ENCODE peak calls at places on chromosomes 11 and 22, in eight cellular contexts. Q is breast epithelium, K is heart left ventricle, W is IMR-90, G is transverse colon, T is sigmoid colon, S is lower leg skin, L is GM12878. D is an unnamed sample.

GRCh38 chr11:88293931-88294330 is 43.6 kb downstream of the CTSC start:
- DNase-seq in Q (no peak), K (no peak), W (peak), G (no peak), T (no peak), S (no peak), L (no peak), D (no peak)

GRCh38 chr11:1084561-1085439 is 10.1 kb downstream of the MUC2 start:
- DNase-seq in Q (no peak), K (peak), W (no peak), G (no peak), T (peak), S (no peak), L (no peak), D (no peak)

GRCh38 chr11:110198031-110198729 is 98.2 kb downstream of the RDX start:
- DNase-seq in Q (no peak), K (no peak), W (peak), G (no peak), T (no peak), S (peak), L (no peak), D (no peak)

GRCh38 chr11:130037881-130038601 is 31.7 kb upstream of the APLP2 start:
- DNase-seq in Q (no peak), K (no peak), W (no peak), G (no peak), T (no peak), S (no peak), L (no peak), D (no peak)

GRCh38 chr11:47234669-47235075 is 13.9 kb downstream of the ACP2 start:
- DNase-seq in Q (peak), K (peak), W (peak), G (peak), T (peak), S (no peak), L (no peak), D (no peak)

GRCh38 chr11:62710001-62710345 is 2.5 kb downstream of the GNG3 start:
- DNase-seq in Q (no peak), K (no peak), W (no peak), G (no peak), T (peak), S (no peak), L (no peak), D (no peak)

GRCh38 chr22:28904211-28904808 is 20.9 kb downstream of the ZNRF3 start:
- DNase-seq in Q (peak), K (no peak), W (peak), G (no peak), T (no peak), S (peak), L (no peak), D (no peak)

GRCh38 chr22:44541671-44542319 is 43.8 kb upstream of the RTL6 start:
- DNase-seq in Q (no peak), K (no peak), W (no peak), G (no peak), T (peak), S (peak), L (no peak), D (no peak)

GRCh38 chr11:61534025-61534900 is 25.7 kb downstream of the LRRC10B start:
- DNase-seq in Q (no peak), K (no peak), W (no peak), G (peak), T (no peak), S (no peak), L (no peak), D (no peak)

GRCh38 chr22:42670921-42671709 is 21.9 kb upstream of the CYB5R3 start:
- DNase-seq in Q (no peak), K (no peak), W (no peak), G (peak), T (no peak), S (no peak), L (no peak), D (no peak)

GRCh38 chr11:1226226-1226961 is 3.5 kb downstream of the MUC5B start:
- DNase-seq in Q (no peak), K (peak), W (no peak), G (peak), T (peak), S (peak), L (no peak), D (no peak)

GRCh38 chr11:72227316-72228228 is 3.0 kb downstream of the INPPL1 start:
- DNase-seq in Q (peak), K (no peak), W (peak), G (no peak), T (peak), S (peak), L (no peak), D (no peak)

GRCh38 chr22:50030315-50031188 is 18.0 kb upstream of the IL17REL start:
- DNase-seq in Q (peak), K (peak), W (peak), G (peak), T (peak), S (peak), L (no peak), D (peak)

GRCh38 chr11:123562166-123562565 is 92.3 kb downstream of the SCN3B start:
- DNase-seq in Q (no peak), K (no peak), W (no peak), G (no peak), T (no peak), S (no peak), L (no peak), D (no peak)

GRCh38 chr22:19787849-19788141 is 27.2 kb downstream of the TBX1 start:
- DNase-seq in Q (no peak), K (no peak), W (no peak), G (no peak), T (no peak), S (no peak), L (no peak), D (no peak)

GRCh38 chr11:73252577-73253191 is 19.5 kb upstream of the P2RY6 start:
- DNase-seq in Q (no peak), K (no peak), W (no peak), G (no peak), T (peak), S (peak), L (no peak), D (no peak)

DNA sequence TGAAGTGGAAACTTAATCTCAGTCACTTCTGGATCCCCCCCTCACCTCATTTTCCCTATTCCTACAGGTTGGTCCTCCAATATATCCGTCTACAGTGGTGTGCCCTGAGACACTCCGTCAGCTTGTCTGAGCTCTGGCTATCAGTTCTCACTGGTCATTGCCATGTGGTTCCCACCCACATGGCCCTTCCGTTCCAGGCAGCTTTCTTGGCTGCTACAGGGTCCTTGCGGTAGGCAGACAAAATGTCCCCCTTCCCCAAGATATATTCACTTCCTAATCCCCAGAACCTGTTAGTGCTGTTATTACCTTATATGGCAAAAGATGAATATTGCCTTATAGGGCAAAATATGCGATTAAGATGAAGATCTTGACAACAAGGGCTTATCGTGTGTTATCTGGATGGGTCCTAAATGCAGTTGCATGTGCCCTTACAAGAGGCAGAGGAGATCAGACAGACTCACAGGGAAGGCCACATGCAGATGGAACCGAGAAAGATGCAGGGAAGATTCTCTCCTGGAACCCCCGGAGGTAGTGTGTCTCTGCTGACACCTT is 35.7 kb upstream of the TSKU start:
- DNase-seq in Q (no peak), K (no peak), W (no peak), G (no peak), T (no peak), S (no peak), L (no peak), D (no peak)
- TF ChIP-seq POLR2A in Q (no peak), K (no peak), W (no peak), G (no peak), T (no peak), S (no peak), L (no peak), D (no peak)

GRCh38 chr22:20868225-20868944 is 9.6 kb downstream of the SNAP29 start:
- DNase-seq in Q (no peak), K (no peak), W (peak), G (no peak), T (no peak), S (no peak), L (no peak), D (no peak)

GRCh38 chr22:20865869-20866445 is 7.2 kb downstream of the SNAP29 start:
- DNase-seq in Q (no peak), K (no peak), W (no peak), G (no peak), T (no peak), S (no peak), L (no peak), D (no peak)

GRCh38 chr22:20866716-20867115 is 7.9 kb downstream of the SNAP29 start:
- DNase-seq in Q (no peak), K (no peak), W (peak), G (no peak), T (no peak), S (no peak), L (no peak), D (no peak)

GRCh38 chr22:20869234-20869633 is 10.4 kb downstream of the SNAP29 start:
- DNase-seq in Q (no peak), K (no peak), W (no peak), G (no peak), T (no peak), S (no peak), L (no peak), D (no peak)

GRCh38 chr22:20867179-20868099 is 8.6 kb downstream of the SNAP29 start:
- DNase-seq in Q (no peak), K (no peak), W (peak), G (peak), T (peak), S (no peak), L (no peak), D (no peak)
- TF ChIP-seq POLR2A in Q (no peak), K (peak), W (no peak), G (peak), T (no peak), S (no peak), L (no peak), D (no peak)

DNA sequence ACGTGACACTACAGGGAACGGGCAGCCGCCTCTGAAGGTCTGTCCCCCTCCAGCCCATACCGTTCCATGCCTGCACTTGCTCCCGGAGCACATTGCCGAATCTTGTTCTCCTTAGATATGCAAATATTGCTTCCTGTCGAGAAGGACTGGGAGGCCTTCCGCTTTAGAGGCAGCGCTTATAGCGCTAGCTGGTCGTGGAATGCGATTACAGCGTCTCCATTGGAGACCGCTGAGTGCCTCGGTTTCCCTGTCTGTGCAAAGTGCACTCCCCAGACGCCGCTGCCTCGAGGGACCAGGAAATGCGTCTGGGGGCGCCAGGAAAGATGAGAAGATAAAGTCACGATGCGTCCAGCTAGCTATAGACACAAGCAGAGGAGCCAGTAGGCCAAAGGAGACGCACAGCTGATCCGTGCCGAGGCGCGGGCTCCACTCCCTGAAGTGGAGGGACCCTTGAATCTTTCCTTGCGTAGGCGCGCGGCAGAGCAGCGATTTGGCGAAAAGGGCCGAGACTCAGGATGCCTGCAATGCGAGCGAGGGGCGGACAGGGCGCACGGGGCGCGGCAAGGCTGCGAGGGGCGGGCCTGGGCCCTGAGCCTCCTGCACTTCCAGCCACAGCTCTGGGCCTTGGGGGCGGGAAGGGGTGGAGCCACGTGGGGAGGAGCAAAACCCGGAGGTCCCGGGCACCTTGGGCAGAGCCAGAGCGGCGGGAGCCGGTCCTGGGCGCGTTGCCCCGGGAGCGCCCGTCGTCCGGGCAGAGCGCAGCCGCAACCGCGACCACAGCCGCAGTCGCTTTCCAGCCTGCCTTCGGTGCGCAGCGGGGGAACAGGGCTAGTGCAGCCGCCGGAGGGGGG is at the start of gene RASSF10:
- DNase-seq in Q (peak), K (peak), W (no peak), G (peak), T (peak), S (peak), L (no peak), D (no peak)
- TF ChIP-seq POLR2A in Q (peak), K (peak), W (no peak), G (peak), T (no peak), S (no peak), L (no peak), D (no peak)

GRCh38 chr22:30287626-30288413 is 1.5 kb downstream of the CASTOR1 start:
- DNase-seq in Q (peak), K (peak), W (peak), G (peak), T (peak), S (peak), L (no peak), D (peak)
- TF ChIP-seq POLR2A in Q (peak), K (peak), W (peak), G (peak), T (peak), S (no peak), L (no peak), D (no peak)

GRCh38 chr22:37465721-37466120 is 20.5 kb downstream of the MFNG start:
- DNase-seq in Q (no peak), K (no peak), W (no peak), G (no peak), T (no peak), S (no peak), L (no peak), D (no peak)
- TF ChIP-seq POLR2A in Q (no peak), K (no peak), W (no peak), G (no peak), T (no peak), S (no peak), L (no peak), D (no peak)

DNA sequence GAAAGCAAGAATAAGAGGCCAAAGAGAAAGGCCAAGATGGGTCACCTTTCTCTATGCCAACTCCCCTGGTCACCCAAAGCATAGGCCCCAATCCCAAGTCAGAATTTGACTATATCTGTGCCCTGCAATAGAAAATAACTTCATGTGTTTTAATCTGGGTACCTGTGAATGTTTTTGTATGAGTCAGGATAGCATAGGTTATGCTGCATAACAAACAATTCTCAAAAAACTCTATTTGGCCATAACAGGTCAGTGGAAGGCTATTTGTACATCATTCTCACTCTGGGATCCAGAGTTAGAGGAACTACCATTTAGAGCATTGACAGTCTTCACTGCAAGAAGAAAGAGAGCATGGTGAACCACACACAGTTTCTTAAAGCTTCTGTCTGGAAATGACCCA is 167.3 kb downstream of the DBX1 start:
- DNase-seq in Q (no peak), K (no peak), W (no peak), G (no peak), T (no peak), S (no peak), L (no peak), D (no peak)
- TF ChIP-seq POLR2A in Q (no peak), K (no peak), W (no peak), G (no peak), T (no peak), S (no peak), L (no peak), D (no peak)

D was measured in H54.